ENCODE peak calls at places on chromosomes 7 and 10, in seven cellular contexts. J is H9, Z is RWPE1, G is PC-3, N is astrocyte of the spinal cord, K is HFFc6, F is tibial nerve. P is an unnamed sample.

GRCh38 chr7:80760292-80760691 is 121.8 kb downstream of the CD36 start:
- DNase-seq in F (no peak), K (no peak), N (peak), J (no peak), G (no peak), Z (no peak), P (no peak)

GRCh38 chr10:78960316-78960800 is 108.4 kb upstream of the ZMIZ1 start:
- DNase-seq in F (peak), N (peak), J (no peak), Z (peak), G (peak), K (peak), P (peak)

GRCh38 chr7:159066816-159067601 is 77.7 kb downstream of the VIPR2 start:
- DNase-seq in Z (no peak), F (no peak), N (no peak), G (no peak), J (no peak), K (no peak), P (no peak)

GRCh38 chr10:28891058-28891713 is 213.9 kb downstream of the BAMBI start:
- DNase-seq in J (no peak), Z (peak), F (no peak), N (no peak), G (peak), K (no peak), P (no peak)

GRCh38 chr10:28973309-28973972 is 296.1 kb downstream of the BAMBI start:
- DNase-seq in K (no peak), J (no peak), G (no peak), F (no peak), N (no peak), Z (no peak), P (no peak)

GRCh38 chr10:124003481-124004371 is 89.7 kb downstream of the CHST15 start:
- DNase-seq in G (no peak), F (no peak), Z (no peak), J (no peak), K (no peak), N (no peak), P (peak)

GRCh38 chr10:70880077-70880534 is 8.3 kb downstream of the PCBD1 start:
- DNase-seq in Z (peak), K (peak), G (peak), F (peak), J (peak), N (peak), P (peak)

GRCh38 chr10:80924063-80924952 is 386.6 kb downstream of the SH2D4B start:
- DNase-seq in Z (peak), G (peak), K (peak), F (no peak), J (peak), N (peak), P (peak)

GRCh38 chr10:78173360-78174020 is 139.8 kb downstream of the RPS24 start:
- DNase-seq in N (no peak), G (no peak), K (no peak), F (no peak), Z (no peak), J (no peak), P (no peak)

GRCh38 chr10:14674376-14675050 is 100.2 kb downstream of the FAM107B start:
- DNase-seq in F (no peak), Z (no peak), J (no peak), K (no peak), N (no peak), G (no peak), P (no peak)

GRCh38 chr7:29684787-29685650 is 121.3 kb upstream of the WIPF3 start:
- DNase-seq in G (peak), N (peak), J (peak), Z (peak), F (peak), K (peak), P (peak)

GRCh38 chr7:17256375-17256774 is 42.1 kb upstream of the AHR start:
- DNase-seq in Z (no peak), G (no peak), N (no peak), J (no peak), F (no peak), K (no peak), P (no peak)

GRCh38 chr10:58030208-58030607 is 237.5 kb downstream of the IPMK start:
- DNase-seq in K (no peak), G (no peak), N (no peak), F (no peak), J (no peak), Z (no peak), P (no peak)

GRCh38 chr10:11163990-11164805 is 146.5 kb downstream of the CELF2 start:
- DNase-seq in G (no peak), N (no peak), J (no peak), Z (no peak), K (no peak), F (no peak), P (no peak)

GRCh38 chr7:114969096-114969495 is 47.2 kb downstream of the MDFIC start:
- DNase-seq in J (no peak), F (no peak), N (no peak), Z (no peak), G (no peak), K (no peak), P (no peak)

GRCh38 chr10:14605231-14605925 is 169.3 kb downstream of the FAM107B start:
- DNase-seq in K (peak), J (peak), G (peak), F (no peak), N (peak), Z (peak), P (no peak)

GRCh38 chr7:1584700-1585099 is 14.9 kb upstream of the PSMG3 start:
- DNase-seq in F (no peak), N (no peak), K (no peak), G (no peak), J (no peak), Z (no peak), P (no peak)

GRCh38 chr7:145624618-145625017 is 492.0 kb upstream of the CNTNAP2 start:
- DNase-seq in F (no peak), N (no peak), G (peak), Z (no peak), K (no peak), J (no peak), P (no peak)

GRCh38 chr7:66413379-66414114 is 208.4 kb downstream of the TPST1 start:
- DNase-seq in J (peak), K (no peak), Z (peak), N (peak), F (peak), G (peak), P (peak)

GRCh38 chr10:123262456-123262855 is 108.3 kb downstream of the BUB3 start:
- DNase-seq in G (no peak), Z (no peak), N (no peak), K (no peak), J (no peak), F (no peak), P (no peak)

GRCh38 chr10:104659809-104660208 is 18.7 kb downstream of the SORCS3 start:
- DNase-seq in J (no peak), G (no peak), K (no peak), N (no peak), Z (no peak), F (no peak), P (no peak)

GRCh38 chr7:31102973-31103850 is 51.1 kb downstream of the ADCYAP1R1 start:
- DNase-seq in K (no peak), G (no peak), Z (no peak), F (no peak), N (no peak), J (peak), P (no peak)

GRCh38 chr7:17299477-17299991 is 1.1 kb downstream of the AHR start:
- DNase-seq in J (no peak), N (peak), G (peak), K (no peak), Z (peak), F (no peak), P (no peak)

GRCh38 chr10:53111529-53111928 is 338.9 kb upstream of the MBL2 start:
- DNase-seq in K (no peak), J (no peak), Z (no peak), N (no peak), G (peak), F (no peak), P (no peak)

GRCh38 chr7:36965625-36966024 is 241.3 kb upstream of the AOAH start:
- DNase-seq in G (no peak), Z (no peak), F (no peak), K (no peak), N (no peak), J (no peak), P (no peak)

GRCh38 chr10:132788831-132789219 is 2.9 kb upstream of the NKX6-2 start:
- DNase-seq in K (no peak), Z (no peak), J (no peak), N (no peak), G (no peak), F (no peak), P (no peak)

GRCh38 chr10:114259825-114260224 is 20.8 kb downstream of the VWA2 start:
- DNase-seq in F (no peak), Z (no peak), G (no peak), J (no peak), N (no peak), K (peak), P (peak)

GRCh38 chr7:101420436-101420835 is 57.8 kb downstream of the COL26A1 start:
- DNase-seq in G (peak), F (no peak), N (no peak), Z (no peak), K (no peak), J (peak), P (no peak)

GRCh38 chr7:76003351-76003750 is 9.0 kb upstream of the TMEM120A start:
- DNase-seq in N (no peak), Z (no peak), J (no peak), G (no peak), F (no peak), K (no peak), P (no peak)

GRCh38 chr10:55351431-55351830 is 550.4 kb upstream of the PCDH15 start:
- DNase-seq in K (no peak), J (no peak), Z (no peak), G (no peak), N (no peak), F (no peak), P (no peak)

GRCh38 chr10:72122221-72122620 is 33.9 kb upstream of the SPOCK2 start:
- DNase-seq in Z (no peak), N (no peak), J (no peak), K (no peak), F (no peak), G (no peak), P (no peak)
- TF ChIP-seq CTCF in Z (no peak), N (no peak), J (no peak), K (no peak), F (no peak), G (no peak), P (no peak)

GRCh38 chr10:112859793-112860192 is 90.3 kb upstream of the TCF7L2 start:
- DNase-seq in K (no peak), J (no peak), G (no peak), F (no peak), Z (no peak), N (no peak), P (no peak)

DNA sequence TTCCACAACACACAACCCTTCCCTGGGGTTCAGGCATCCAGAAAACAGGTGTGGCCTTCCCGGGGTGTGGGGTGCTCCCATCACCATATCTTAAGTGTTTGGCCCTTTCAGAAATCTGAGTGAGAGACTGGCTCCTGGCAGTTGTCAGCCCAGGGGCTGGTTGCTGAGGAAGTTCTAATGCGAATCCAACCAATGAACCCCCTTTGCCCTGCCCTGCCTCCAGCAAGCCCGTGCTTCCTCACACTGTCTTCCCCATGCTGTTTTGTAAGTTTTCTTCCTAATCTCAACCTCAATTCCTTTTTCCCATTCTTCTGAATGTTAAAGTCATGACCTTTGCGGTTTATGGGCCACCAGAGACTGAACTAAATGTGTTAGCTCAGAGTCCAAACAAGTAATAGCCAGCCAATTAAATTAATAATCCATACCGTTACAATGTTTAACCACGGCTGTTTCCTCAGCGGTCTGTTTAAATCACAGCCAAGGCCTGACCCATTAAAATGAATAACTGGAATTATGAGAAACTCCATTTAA is 91.0 kb upstream of the TCF7L2 start:
- DNase-seq in J (no peak), K (no peak), N (no peak), Z (no peak), F (no peak), G (no peak), P (no peak)
- TF ChIP-seq CTCF in J (no peak), K (no peak), N (no peak), Z (no peak), F (no peak), G (no peak), P (no peak)

DNA sequence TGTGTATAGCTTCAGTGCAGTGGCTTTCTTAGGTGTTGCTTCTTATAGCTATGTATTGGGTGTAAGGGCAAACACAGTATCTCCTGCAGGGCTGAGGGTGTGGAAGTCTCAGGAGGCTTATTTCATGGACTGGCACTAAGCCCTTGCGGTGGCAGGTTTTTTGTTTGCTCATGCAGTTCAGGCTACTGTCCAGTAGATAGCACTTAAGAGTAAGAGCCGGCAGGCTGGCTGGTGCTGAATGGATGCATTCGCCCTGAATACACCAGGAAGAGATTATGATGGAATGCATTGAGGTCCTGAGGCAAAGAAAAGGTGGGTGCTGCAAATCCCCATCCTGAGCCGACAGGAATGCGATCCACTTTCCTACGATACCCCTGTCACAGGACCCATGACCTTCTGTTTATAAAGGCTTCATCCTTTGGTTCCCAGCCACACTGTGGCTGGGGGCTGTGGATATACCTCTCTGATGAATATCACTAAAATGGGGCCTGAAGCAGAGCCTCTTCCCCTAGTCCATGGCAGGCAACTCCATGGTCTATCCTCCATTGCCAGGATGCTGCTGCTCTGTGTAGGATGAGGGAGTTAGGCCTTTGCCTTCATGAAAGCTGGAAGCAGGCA is 44.9 kb downstream of the ANXA8 start:
- DNase-seq in Z (peak), J (peak), F (no peak), G (peak), N (peak), K (peak), P (no peak)
- TF ChIP-seq CTCF in Z (no peak), J (peak), F (no peak), G (peak), N (peak), K (peak), P (no peak)

DNA sequence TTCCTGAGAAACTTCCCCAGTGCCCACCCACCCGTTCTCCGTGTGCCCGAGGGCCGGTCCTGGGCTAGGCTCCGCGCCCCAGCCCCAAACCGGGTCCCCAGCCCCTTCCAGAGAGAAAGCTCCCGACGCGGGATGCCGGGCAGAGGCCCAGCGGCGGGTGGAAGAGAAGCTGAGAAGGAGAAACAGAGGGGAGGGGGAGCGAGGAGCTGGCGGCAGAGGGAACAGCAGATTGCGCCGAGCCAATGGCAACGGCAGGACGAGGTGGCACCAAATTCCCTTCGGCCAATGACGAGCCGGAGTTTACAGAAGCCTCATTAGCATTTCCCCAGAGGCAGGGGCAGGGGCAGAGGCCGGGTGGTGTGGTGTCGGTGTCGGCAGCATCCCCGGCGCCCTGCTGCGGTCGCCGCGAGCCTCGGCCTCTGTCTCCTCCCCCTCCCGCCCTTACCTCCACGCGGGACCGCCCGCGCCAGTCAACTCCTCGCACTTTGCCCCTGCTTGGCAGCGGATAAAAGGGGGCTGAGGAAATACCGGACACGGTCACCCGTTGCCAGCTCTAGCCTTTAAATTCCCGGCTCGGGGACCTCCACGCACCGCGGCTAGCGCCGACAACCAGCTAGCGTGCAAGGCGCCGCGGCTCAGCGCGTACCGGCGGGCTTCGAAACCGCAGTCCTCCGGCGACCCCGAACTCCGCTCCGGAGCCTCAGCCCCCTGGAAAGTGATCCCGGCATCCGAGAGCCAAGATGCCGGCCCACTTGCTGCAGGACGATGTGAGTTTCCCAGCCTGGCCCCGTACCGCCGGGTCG is at the start of gene SCD:
- DNase-seq in N (peak), J (peak), Z (peak), G (peak), F (peak), K (peak), P (peak)
- TF ChIP-seq CTCF in N (no peak), J (no peak), Z (no peak), G (no peak), F (no peak), K (no peak), P (no peak)

DNA sequence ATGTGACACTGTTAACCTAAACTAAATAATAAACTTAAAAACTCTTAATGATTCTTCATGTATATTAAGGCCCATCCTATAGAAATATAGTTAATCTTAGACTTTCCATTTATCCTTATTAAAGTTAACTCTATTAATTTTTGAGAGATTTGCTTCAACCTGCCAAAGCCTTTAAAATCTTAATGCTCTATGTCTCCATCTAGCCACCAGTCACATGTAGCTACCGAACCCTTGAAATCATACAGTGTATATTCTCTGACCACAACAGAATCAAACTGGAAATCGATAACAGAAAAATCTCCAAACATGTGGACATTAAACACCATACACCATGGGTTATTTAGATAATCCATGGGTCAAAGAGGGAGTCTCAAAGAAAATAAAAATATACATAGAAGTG is 51.9 kb downstream of the ASZ1 start:
- DNase-seq in Z (no peak), J (no peak), N (peak), K (no peak), G (peak), F (no peak), P (no peak)
- TF ChIP-seq CTCF in Z (peak), J (peak), N (peak), K (peak), G (peak), F (no peak), P (no peak)

GRCh38 chr10:59804220-59804619 is 51.0 kb upstream of the MRLN start:
- DNase-seq in Z (no peak), G (no peak), N (no peak), J (no peak), F (no peak), K (no peak), P (no peak)

GRCh38 chr10:59807629-59808620 is 54.7 kb upstream of the MRLN start:
- DNase-seq in J (no peak), N (no peak), K (no peak), Z (no peak), F (no peak), G (no peak), P (peak)

GRCh38 chr10:59801171-59801570 is 47.9 kb upstream of the MRLN start:
- DNase-seq in F (no peak), K (no peak), J (no peak), N (no peak), G (no peak), Z (no peak), P (no peak)

GRCh38 chr10:59803714-59804113 is 50.5 kb upstream of the MRLN start:
- DNase-seq in Z (no peak), G (no peak), J (no peak), N (no peak), K (no peak), F (no peak), P (no peak)

GRCh38 chr10:59805043-59805442 is 51.8 kb upstream of the MRLN start:
- DNase-seq in N (no peak), F (no peak), Z (no peak), J (peak), G (peak), K (no peak), P (no peak)
- TF ChIP-seq CTCF in N (peak), F (no peak), Z (no peak), J (peak), G (peak), K (peak), P (peak)

GRCh38 chr10:43374194-43374593 is 2.8 kb downstream of the FXYD4 start:
- DNase-seq in K (no peak), N (no peak), G (no peak), Z (no peak), J (no peak), F (no peak), P (no peak)

GRCh38 chr10:43375401-43376020 is 4.1 kb downstream of the FXYD4 start:
- DNase-seq in F (no peak), N (no peak), G (no peak), K (no peak), Z (no peak), J (no peak), P (no peak)

GRCh38 chr10:43376046-43376635 is 4.7 kb downstream of the FXYD4 start:
- DNase-seq in F (no peak), K (no peak), G (no peak), J (no peak), N (no peak), Z (no peak), P (no peak)

GRCh38 chr10:43376828-43377227 is 5.4 kb downstream of the FXYD4 start:
- DNase-seq in K (no peak), N (no peak), G (no peak), Z (no peak), F (no peak), J (no peak), P (no peak)

DNA sequence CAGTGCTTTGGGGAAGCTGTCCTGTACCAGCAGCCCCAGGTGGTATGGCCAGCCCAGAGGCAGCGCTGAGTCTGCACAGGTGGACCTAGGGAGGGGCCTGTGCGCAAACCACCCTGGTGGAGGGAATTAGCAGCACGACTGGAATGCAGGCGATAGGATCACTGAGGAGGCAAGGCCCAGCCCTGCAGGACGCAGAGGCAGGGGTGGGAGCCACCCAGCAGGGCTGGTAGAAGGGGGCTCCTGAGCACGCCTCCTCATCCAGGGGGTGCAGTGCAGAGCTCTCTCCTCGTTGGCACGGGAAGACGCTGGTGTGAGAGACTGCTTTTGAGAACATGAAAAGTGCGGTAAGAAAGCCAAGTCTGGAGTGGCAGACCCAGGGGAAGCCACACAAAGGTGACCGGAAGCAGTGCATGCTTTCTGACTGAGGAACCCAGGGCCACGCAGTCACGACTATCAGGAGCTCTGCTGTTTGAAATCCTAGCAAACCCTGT is 6.0 kb downstream of the FXYD4 start:
- DNase-seq in N (no peak), F (no peak), Z (no peak), G (peak), J (peak), K (no peak), P (no peak)
- TF ChIP-seq CTCF in N (no peak), F (no peak), Z (no peak), G (peak), J (peak), K (peak), P (no peak)

GRCh38 chr7:2609001-2609411 is 22.8 kb upstream of the TTYH3 start:
- DNase-seq in F (no peak), K (no peak), Z (no peak), G (peak), J (peak), N (peak), P (no peak)
- TF ChIP-seq CTCF in F (peak), K (peak), Z (peak), G (peak), J (peak), N (peak), P (peak)

P was measured in heart right ventricle.